ENCODE peak calls at places on chromosome 13, in ten cellular contexts. A is brain microvascular endothelial cell; T is AG04450; F is ovary; K is psoas muscle; I is CD4-positive, alpha-beta T cell; P is progenitor cell of endocrine pancreas; Q is pancreas; L is retinal pigment epithelial cell; Y is hippocampal formation. N is an unnamed sample.

GRCh38 chr13:113495494-113496251 is 5.2 kb upstream of the DCUN1D2 start:
- DNase-seq in Q (no peak), P (no peak), I (no peak), K (no peak), L (no peak), A (no peak), Y (no peak), T (no peak), F (no peak), N (no peak)

GRCh38 chr13:47990427-47990826 is 10.6 kb downstream of the SUCLA2 start:
- DNase-seq in Q (no peak), I (no peak), P (no peak), K (no peak), T (no peak), F (no peak), Y (no peak), A (no peak), L (no peak), N (no peak)

GRCh38 chr13:51687928-51688714 is 103.9 kb downstream of the WDFY2 start:
- DNase-seq in T (no peak), Q (no peak), K (no peak), L (no peak), P (no peak), F (no peak), I (no peak), Y (no peak), A (no peak), N (no peak)

GRCh38 chr13:23754506-23754905 is 134.7 kb downstream of the MIPEP start:
- DNase-seq in L (no peak), P (no peak), Q (no peak), T (no peak), Y (no peak), A (no peak), K (no peak), I (no peak), F (no peak), N (no peak)

GRCh38 chr13:99416411-99417121 is 84.7 kb upstream of the TM9SF2 start:
- DNase-seq in P (no peak), K (no peak), Q (no peak), T (no peak), F (no peak), I (no peak), L (no peak), A (no peak), Y (no peak), N (no peak)

GRCh38 chr13:113991191-113991669 is 17.4 kb upstream of the C13orf46 start:
- DNase-seq in P (no peak), T (no peak), Y (no peak), I (no peak), Q (no peak), L (no peak), K (peak), A (no peak), F (no peak), N (no peak)

GRCh38 chr13:104648291-104648690 is 1582.1 kb upstream of the SLC10A2 start:
- DNase-seq in Y (no peak), F (no peak), K (no peak), L (no peak), A (no peak), Q (no peak), P (no peak), I (no peak), T (no peak), N (no peak)

GRCh38 chr13:98476106-98476505 is 100.8 kb downstream of the STK24 start:
- DNase-seq in F (no peak), I (peak), K (no peak), A (no peak), Q (no peak), T (no peak), P (no peak), Y (no peak), L (no peak), N (no peak)

GRCh38 chr13:102597029-102598015 is 536 bp downstream of the TPP2 start:
- DNase-seq in Q (no peak), L (no peak), I (no peak), Y (peak), F (peak), A (peak), T (no peak), K (peak), P (peak), N (no peak)

GRCh38 chr13:21243045-21243842 is 66.8 kb downstream of the MRPL57 start:
- DNase-seq in Q (peak), A (no peak), Y (no peak), I (no peak), P (no peak), F (no peak), K (no peak), T (no peak), L (no peak), N (no peak)

GRCh38 chr13:100520936-100521765 is 67.4 kb downstream of the GGACT start:
- DNase-seq in L (no peak), Q (no peak), P (no peak), A (no peak), I (no peak), F (no peak), Y (no peak), T (no peak), K (no peak), N (no peak)

GRCh38 chr13:52169839-52170238 is 10.4 kb upstream of the NEK3 start:
- DNase-seq in Q (no peak), T (no peak), Y (no peak), A (no peak), F (no peak), L (no peak), I (no peak), P (no peak), K (no peak), N (no peak)

GRCh38 chr13:45820106-45820838 is 31.3 kb downstream of the SIAH3 start:
- DNase-seq in A (no peak), L (no peak), K (no peak), I (no peak), Y (no peak), T (no peak), Q (no peak), F (no peak), P (no peak), N (peak)

GRCh38 chr13:28466151-28466550 is 28.8 kb downstream of the FLT1 start:
- DNase-seq in A (no peak), I (no peak), Q (no peak), K (no peak), F (no peak), P (no peak), L (no peak), Y (no peak), T (no peak), N (no peak)

GRCh38 chr13:44423824-44424223 is 50.2 kb downstream of the SERP2 start:
- DNase-seq in K (no peak), A (no peak), F (no peak), Q (no peak), T (no peak), L (no peak), P (no peak), I (no peak), Y (no peak), N (no peak)

GRCh38 chr13:25966086-25966485 is 85.7 kb downstream of the SHISA2 start:
- DNase-seq in Y (no peak), Q (no peak), P (no peak), F (no peak), I (no peak), L (peak), K (no peak), T (no peak), A (peak), N (no peak)

N was measured in coronary artery.